ENCODE peak calls at places on chromosomes 13 and 19, in eight cellular contexts. One of them, this sample, is unnamed.

GRCh38 chr13:100890645-100891044 is 216.1 kb upstream of the TMTC4 start:
- DNase-seq in osteocyte: no peak
- DNase-seq in stimulated activated CD4-positive, alpha-beta T cell treated with anti-CD3 and anti-CD28 coated beads, Interleukin-12 subunit alpha, Interleukin-12 subunit beta, amount 100 ng/mL, for 48 hours: no peak
- DNase-seq in AG04449: no peak
- DNase-seq in T-helper 2 cell: no peak
- DNase-seq in activated CD4-positive, alpha-beta T cell treated with anti-CD3 and anti-CD28 coated beads for 48 hours: no peak
- DNase-seq in Panc1: no peak
- DNase-seq in mesendoderm: no peak
- DNase-seq in this sample: no peak

GRCh38 chr13:101649490-101650126 is 197.1 kb downstream of the ITGBL1 start:
- DNase-seq in osteocyte: no peak
- DNase-seq in stimulated activated CD4-positive, alpha-beta T cell treated with anti-CD3 and anti-CD28 coated beads, Interleukin-12 subunit alpha, Interleukin-12 subunit beta, amount 100 ng/mL, for 48 hours: no peak
- DNase-seq in AG04449: no peak
- DNase-seq in T-helper 2 cell: no peak
- DNase-seq in activated CD4-positive, alpha-beta T cell treated with anti-CD3 and anti-CD28 coated beads for 48 hours: no peak
- DNase-seq in Panc1: no peak
- DNase-seq in mesendoderm: no peak
- DNase-seq in this sample: no peak

GRCh38 chr19:34096020-34096915 is 76.0 kb upstream of the LSM14A start:
- DNase-seq in osteocyte: no peak
- DNase-seq in stimulated activated CD4-positive, alpha-beta T cell treated with anti-CD3 and anti-CD28 coated beads, Interleukin-12 subunit alpha, Interleukin-12 subunit beta, amount 100 ng/mL, for 48 hours: no peak
- DNase-seq in AG04449: no peak
- DNase-seq in T-helper 2 cell: no peak
- DNase-seq in activated CD4-positive, alpha-beta T cell treated with anti-CD3 and anti-CD28 coated beads for 48 hours: no peak
- DNase-seq in Panc1: peak; percentile 51
- DNase-seq in mesendoderm: peak; percentile 67
- DNase-seq in this sample: peak; percentile 45

GRCh38 chr13:49653478-49653877 is 25.2 kb downstream of the ARL11 start:
- DNase-seq in osteocyte: no peak
- DNase-seq in stimulated activated CD4-positive, alpha-beta T cell treated with anti-CD3 and anti-CD28 coated beads, Interleukin-12 subunit alpha, Interleukin-12 subunit beta, amount 100 ng/mL, for 48 hours: no peak
- DNase-seq in AG04449: no peak
- DNase-seq in T-helper 2 cell: no peak
- DNase-seq in activated CD4-positive, alpha-beta T cell treated with anti-CD3 and anti-CD28 coated beads for 48 hours: no peak
- DNase-seq in Panc1: no peak
- DNase-seq in mesendoderm: no peak
- DNase-seq in this sample: no peak

GRCh38 chr19:18292810-18293641 is 11.6 kb upstream of the JUND start:
- DNase-seq in osteocyte: no peak
- DNase-seq in stimulated activated CD4-positive, alpha-beta T cell treated with anti-CD3 and anti-CD28 coated beads, Interleukin-12 subunit alpha, Interleukin-12 subunit beta, amount 100 ng/mL, for 48 hours: no peak
- DNase-seq in AG04449: no peak
- DNase-seq in T-helper 2 cell: no peak
- DNase-seq in activated CD4-positive, alpha-beta T cell treated with anti-CD3 and anti-CD28 coated beads for 48 hours: peak; percentile 76
- DNase-seq in Panc1: no peak
- DNase-seq in mesendoderm: peak; percentile 98
- DNase-seq in this sample: no peak

GRCh38 chr13:35836476-35836875 is 294.7 kb downstream of the DCLK1 start:
- DNase-seq in osteocyte: no peak
- DNase-seq in stimulated activated CD4-positive, alpha-beta T cell treated with anti-CD3 and anti-CD28 coated beads, Interleukin-12 subunit alpha, Interleukin-12 subunit beta, amount 100 ng/mL, for 48 hours: no peak
- DNase-seq in AG04449: no peak
- DNase-seq in T-helper 2 cell: no peak
- DNase-seq in activated CD4-positive, alpha-beta T cell treated with anti-CD3 and anti-CD28 coated beads for 48 hours: no peak
- DNase-seq in Panc1: no peak
- DNase-seq in mesendoderm: no peak
- DNase-seq in this sample: no peak

GRCh38 chr13:114230117-114230516 is 4.6 kb upstream of the CDC16 start:
- DNase-seq in osteocyte: no peak
- DNase-seq in stimulated activated CD4-positive, alpha-beta T cell treated with anti-CD3 and anti-CD28 coated beads, Interleukin-12 subunit alpha, Interleukin-12 subunit beta, amount 100 ng/mL, for 48 hours: no peak
- DNase-seq in AG04449: no peak
- DNase-seq in T-helper 2 cell: no peak
- DNase-seq in activated CD4-positive, alpha-beta T cell treated with anti-CD3 and anti-CD28 coated beads for 48 hours: no peak
- DNase-seq in Panc1: no peak
- DNase-seq in mesendoderm: peak; percentile 58
- DNase-seq in this sample: no peak

GRCh38 chr13:97205971-97206370 is 16.2 kb upstream of the MBNL2 start:
- DNase-seq in osteocyte: no peak
- DNase-seq in stimulated activated CD4-positive, alpha-beta T cell treated with anti-CD3 and anti-CD28 coated beads, Interleukin-12 subunit alpha, Interleukin-12 subunit beta, amount 100 ng/mL, for 48 hours: no peak
- DNase-seq in AG04449: no peak
- DNase-seq in T-helper 2 cell: no peak
- DNase-seq in activated CD4-positive, alpha-beta T cell treated with anti-CD3 and anti-CD28 coated beads for 48 hours: no peak
- DNase-seq in Panc1: no peak
- DNase-seq in mesendoderm: no peak
- DNase-seq in this sample: no peak

GRCh38 chr13:111486801-111487200 is 166.4 kb downstream of the TEX29 start:
- DNase-seq in osteocyte: peak; percentile 76
- DNase-seq in stimulated activated CD4-positive, alpha-beta T cell treated with anti-CD3 and anti-CD28 coated beads, Interleukin-12 subunit alpha, Interleukin-12 subunit beta, amount 100 ng/mL, for 48 hours: no peak
- DNase-seq in AG04449: no peak
- DNase-seq in T-helper 2 cell: no peak
- DNase-seq in activated CD4-positive, alpha-beta T cell treated with anti-CD3 and anti-CD28 coated beads for 48 hours: no peak
- DNase-seq in Panc1: no peak
- DNase-seq in mesendoderm: no peak
- DNase-seq in this sample: no peak